ENCODE peak calls at places on chromosome 2, in eight cellular contexts. One of them, this sample, is unnamed.
A peak's percentile ranks its signal among the peaks of the same experiment; 100 is the strongest.

GRCh38 chr2:154697422-154698237 is 865 bp upstream of the KCNJ3 start:
- DNase-seq in CD8-positive, alpha-beta memory T cell: no peak
- DNase-seq in anterior cingulate cortex: peak; percentile 51
- DNase-seq in nephron progenitor cell: peak; percentile 72
- DNase-seq in activated T-cell treated with anti-CD3 and anti-CD28 coated beads for 24 hours: no peak
- DNase-seq in dorsolateral prefrontal cortex: peak; percentile 77
- DNase-seq in stimulated activated CD4-positive, alpha-beta T cell treated with anti-CD3 and anti-CD28 coated beads, Interleukin-1b, Interleukin-23, amount 100 ng/mL, for 24 hours: no peak
- DNase-seq in AG10803: no peak
- DNase-seq in this sample: peak; percentile 33

GRCh38 chr2:179461367-179461886 is 196.8 kb upstream of the SESTD1 start:
- DNase-seq in stimulated activated CD4-positive, alpha-beta T cell treated with anti-CD3 and anti-CD28 coated beads, Interleukin-1b, Interleukin-23, amount 100 ng/mL, for 24 hours: no peak
- DNase-seq in anterior cingulate cortex: no peak
- DNase-seq in CD8-positive, alpha-beta memory T cell: no peak
- DNase-seq in dorsolateral prefrontal cortex: no peak
- DNase-seq in nephron progenitor cell: no peak
- DNase-seq in activated T-cell treated with anti-CD3 and anti-CD28 coated beads for 24 hours: no peak
- DNase-seq in AG10803: no peak
- DNase-seq in this sample: no peak

GRCh38 chr2:108560895-108561530 is 26.7 kb downstream of the LIMS1 start:
- DNase-seq in CD8-positive, alpha-beta memory T cell: no peak
- DNase-seq in activated T-cell treated with anti-CD3 and anti-CD28 coated beads for 24 hours: no peak
- DNase-seq in dorsolateral prefrontal cortex: no peak
- DNase-seq in nephron progenitor cell: no peak
- DNase-seq in AG10803: no peak
- DNase-seq in stimulated activated CD4-positive, alpha-beta T cell treated with anti-CD3 and anti-CD28 coated beads, Interleukin-1b, Interleukin-23, amount 100 ng/mL, for 24 hours: no peak
- DNase-seq in anterior cingulate cortex: no peak
- DNase-seq in this sample: no peak

GRCh38 chr2:55490554-55490953 is 29.0 kb upstream of the CFAP36 start:
- DNase-seq in nephron progenitor cell: no peak
- DNase-seq in stimulated activated CD4-positive, alpha-beta T cell treated with anti-CD3 and anti-CD28 coated beads, Interleukin-1b, Interleukin-23, amount 100 ng/mL, for 24 hours: no peak
- DNase-seq in dorsolateral prefrontal cortex: peak; percentile 57
- DNase-seq in CD8-positive, alpha-beta memory T cell: no peak
- DNase-seq in anterior cingulate cortex: no peak
- DNase-seq in AG10803: peak; percentile 49
- DNase-seq in activated T-cell treated with anti-CD3 and anti-CD28 coated beads for 24 hours: no peak
- DNase-seq in this sample: no peak

GRCh38 chr2:176814740-176815367 is 397.7 kb upstream of the HNRNPA3 start:
- DNase-seq in stimulated activated CD4-positive, alpha-beta T cell treated with anti-CD3 and anti-CD28 coated beads, Interleukin-1b, Interleukin-23, amount 100 ng/mL, for 24 hours: no peak
- DNase-seq in AG10803: peak; percentile 33
- DNase-seq in anterior cingulate cortex: no peak
- DNase-seq in dorsolateral prefrontal cortex: no peak
- DNase-seq in nephron progenitor cell: no peak
- DNase-seq in activated T-cell treated with anti-CD3 and anti-CD28 coated beads for 24 hours: no peak
- DNase-seq in CD8-positive, alpha-beta memory T cell: peak; percentile 40
- DNase-seq in this sample: no peak

GRCh38 chr2:58107803-58108710 is 61.5 kb downstream of the VRK2 start:
- DNase-seq in CD8-positive, alpha-beta memory T cell: no peak
- DNase-seq in dorsolateral prefrontal cortex: no peak
- DNase-seq in nephron progenitor cell: no peak
- DNase-seq in AG10803: peak; percentile 91
- DNase-seq in activated T-cell treated with anti-CD3 and anti-CD28 coated beads for 24 hours: no peak
- DNase-seq in stimulated activated CD4-positive, alpha-beta T cell treated with anti-CD3 and anti-CD28 coated beads, Interleukin-1b, Interleukin-23, amount 100 ng/mL, for 24 hours: no peak
- DNase-seq in anterior cingulate cortex: no peak
- DNase-seq in this sample: no peak

GRCh38 chr2:202989749-202990148 is 24.9 kb upstream of the NBEAL1 start:
- DNase-seq in anterior cingulate cortex: no peak
- DNase-seq in CD8-positive, alpha-beta memory T cell: no peak
- DNase-seq in stimulated activated CD4-positive, alpha-beta T cell treated with anti-CD3 and anti-CD28 coated beads, Interleukin-1b, Interleukin-23, amount 100 ng/mL, for 24 hours: no peak
- DNase-seq in AG10803: no peak
- DNase-seq in dorsolateral prefrontal cortex: no peak
- DNase-seq in activated T-cell treated with anti-CD3 and anti-CD28 coated beads for 24 hours: no peak
- DNase-seq in nephron progenitor cell: no peak
- DNase-seq in this sample: no peak

GRCh38 chr2:222982010-222982908 is 69.7 kb upstream of the KCNE4 start:
- DNase-seq in AG10803: peak; percentile 94
- DNase-seq in anterior cingulate cortex: no peak
- DNase-seq in nephron progenitor cell: peak; percentile 16
- DNase-seq in activated T-cell treated with anti-CD3 and anti-CD28 coated beads for 24 hours: no peak
- DNase-seq in stimulated activated CD4-positive, alpha-beta T cell treated with anti-CD3 and anti-CD28 coated beads, Interleukin-1b, Interleukin-23, amount 100 ng/mL, for 24 hours: no peak
- DNase-seq in dorsolateral prefrontal cortex: peak; percentile 49
- DNase-seq in CD8-positive, alpha-beta memory T cell: no peak
- DNase-seq in this sample: peak; percentile 63

GRCh38 chr2:9799729-9800632 is 43.3 kb upstream of the TAF1B start:
- DNase-seq in nephron progenitor cell: peak; percentile 94
- DNase-seq in dorsolateral prefrontal cortex: peak; percentile 86
- DNase-seq in stimulated activated CD4-positive, alpha-beta T cell treated with anti-CD3 and anti-CD28 coated beads, Interleukin-1b, Interleukin-23, amount 100 ng/mL, for 24 hours: peak; percentile 80
- DNase-seq in AG10803: peak; percentile 66
- DNase-seq in CD8-positive, alpha-beta memory T cell: peak; percentile 66
- DNase-seq in activated T-cell treated with anti-CD3 and anti-CD28 coated beads for 24 hours: peak; percentile 80
- DNase-seq in anterior cingulate cortex: peak; percentile 13
- DNase-seq in this sample: peak; percentile 83

GRCh38 chr2:64943387-64944150 is 45.6 kb upstream of the SLC1A4 start:
- DNase-seq in dorsolateral prefrontal cortex: peak; percentile 61
- DNase-seq in anterior cingulate cortex: peak; percentile 83
- DNase-seq in CD8-positive, alpha-beta memory T cell: no peak
- DNase-seq in AG10803: peak; percentile 93
- DNase-seq in activated T-cell treated with anti-CD3 and anti-CD28 coated beads for 24 hours: no peak
- DNase-seq in stimulated activated CD4-positive, alpha-beta T cell treated with anti-CD3 and anti-CD28 coated beads, Interleukin-1b, Interleukin-23, amount 100 ng/mL, for 24 hours: no peak
- DNase-seq in nephron progenitor cell: no peak
- DNase-seq in this sample: peak; percentile 64